ENCODE peak calls at places on chromosomes 11 and 22, in six cellular contexts. D is upper lobe of right lung, V is breast epithelium, L is WTC11, I is transverse colon, S is astrocyte of the cerebellum. R is an unnamed sample.

GRCh38 chr22:45891021-45891421 is 85.9 kb downstream of the WNT7B start:
- DNase-seq in D (peak; percentile 61), L (peak; percentile 38), S (no peak), I (no peak), V (no peak), R (no peak)

GRCh38 chr11:12746593-12747097 is 72.4 kb downstream of the TEAD1 start:
- DNase-seq in D (no peak), I (no peak), S (peak; percentile 83), L (peak; percentile 87), V (peak; percentile 55), R (peak; percentile 43)

GRCh38 chr11:11841605-11842425 is at the start of gene USP47:
- DNase-seq in V (peak; percentile 78), L (peak; percentile 93), S (peak; percentile 55), D (peak; percentile 95), I (peak; percentile 93), R (no peak)

GRCh38 chr22:50622723-50623327 is 5.1 kb downstream of the ARSA start:
- DNase-seq in L (no peak), I (peak; percentile 93), S (no peak), D (no peak), V (peak; percentile 89), R (no peak)

GRCh38 chr22:48227341-48228018 is 1465.0 kb downstream of the TBC1D22A start:
- DNase-seq in S (no peak), L (no peak), V (no peak), I (no peak), D (no peak), R (no peak)

GRCh38 chr11:19498986-19499669 is 213.5 kb upstream of the NAV2 start:
- DNase-seq in I (no peak), S (no peak), V (no peak), D (no peak), L (no peak), R (peak; percentile 2)

GRCh38 chr11:77106321-77106720 is 3.7 kb downstream of the OMP start:
- DNase-seq in S (no peak), L (no peak), V (no peak), I (peak; percentile 54), D (no peak), R (no peak)

GRCh38 chr11:77088236-77089003 is 14.2 kb upstream of the OMP start:
- DNase-seq in D (peak; percentile 11), V (no peak), I (peak; percentile 70), S (no peak), L (no peak), R (no peak)

GRCh38 chr11:92886243-92886905 is 83.1 kb upstream of the MTNR1B start:
- DNase-seq in L (peak; percentile 32), I (peak; percentile 37), S (peak; percentile 53), V (peak; percentile 21), D (no peak), R (no peak)

GRCh38 chr11:117913736-117914397 is 15.3 kb downstream of the TMPRSS13 start:
- DNase-seq in L (no peak), S (no peak), D (no peak), I (no peak), V (no peak), R (no peak)

GRCh38 chr11:64211181-64211872 is 4.8 kb downstream of the FERMT3 start:
- DNase-seq in S (no peak), V (no peak), L (no peak), D (no peak), I (no peak), R (no peak)

GRCh38 chr11:16945671-16946469 is 68.3 kb downstream of the PLEKHA7 start:
- DNase-seq in L (peak; percentile 45), I (peak; percentile 76), V (peak; percentile 72), D (peak; percentile 77), S (peak; percentile 33), R (no peak)

GRCh38 chr22:22395230-22395629 is 113.3 kb downstream of the ZNF280B start:
- DNase-seq in D (no peak), L (no peak), V (peak; percentile 39), S (no peak), I (no peak), R (no peak)

GRCh38 chr11:131408011-131408640 is 37.7 kb downstream of the NTM start:
- DNase-seq in I (no peak), L (peak; percentile 55), S (no peak), V (no peak), D (no peak), R (no peak)

GRCh38 chr11:117604349-117604995 is 192.5 kb downstream of the DSCAML1 start:
- DNase-seq in V (no peak), L (no peak), S (no peak), I (no peak), D (no peak), R (no peak)

GRCh38 chr11:20035701-20036601 is 124.3 kb downstream of the DBX1 start:
- DNase-seq in I (no peak), V (peak; percentile 57), D (no peak), L (no peak), S (peak; percentile 66), R (no peak)

GRCh38 chr22:48864748-48865147 is 962.9 kb downstream of the BRD1 start:
- DNase-seq in L (no peak), I (no peak), S (no peak), D (peak; percentile 46), V (no peak), R (no peak)

GRCh38 chr11:32830413-32830738 is 649 bp downstream of the PRRG4 start:
- DNase-seq in I (peak; percentile 71), L (no peak), V (peak; percentile 34), D (no peak), S (no peak), R (no peak)

GRCh38 chr11:29171350-29171950 is 845.4 kb downstream of the KCNA4 start:
- DNase-seq in S (no peak), D (no peak), L (no peak), V (no peak), I (no peak), R (no peak)

GRCh38 chr11:120326228-120326627 is 1.1 kb downstream of the TLCD5 start:
- DNase-seq in L (no peak), S (no peak), D (no peak), I (no peak), V (no peak), R (no peak)

GRCh38 chr22:27310966-27311665 is 490.4 kb downstream of the MN1 start:
- DNase-seq in V (no peak), S (no peak), I (no peak), L (peak; percentile 41), D (no peak), R (no peak)

GRCh38 chr22:50469377-50470305 is 5.2 kb downstream of the SBF1 start:
- DNase-seq in V (peak; percentile 67), S (peak; percentile 8), I (peak; percentile 95), L (peak; percentile 51), D (peak; percentile 86), R (no peak)

GRCh38 chr11:15202626-15203025 is 87.9 kb downstream of the INSC start:
- DNase-seq in V (no peak), S (no peak), I (no peak), D (no peak), L (no peak), R (no peak)

DNA sequence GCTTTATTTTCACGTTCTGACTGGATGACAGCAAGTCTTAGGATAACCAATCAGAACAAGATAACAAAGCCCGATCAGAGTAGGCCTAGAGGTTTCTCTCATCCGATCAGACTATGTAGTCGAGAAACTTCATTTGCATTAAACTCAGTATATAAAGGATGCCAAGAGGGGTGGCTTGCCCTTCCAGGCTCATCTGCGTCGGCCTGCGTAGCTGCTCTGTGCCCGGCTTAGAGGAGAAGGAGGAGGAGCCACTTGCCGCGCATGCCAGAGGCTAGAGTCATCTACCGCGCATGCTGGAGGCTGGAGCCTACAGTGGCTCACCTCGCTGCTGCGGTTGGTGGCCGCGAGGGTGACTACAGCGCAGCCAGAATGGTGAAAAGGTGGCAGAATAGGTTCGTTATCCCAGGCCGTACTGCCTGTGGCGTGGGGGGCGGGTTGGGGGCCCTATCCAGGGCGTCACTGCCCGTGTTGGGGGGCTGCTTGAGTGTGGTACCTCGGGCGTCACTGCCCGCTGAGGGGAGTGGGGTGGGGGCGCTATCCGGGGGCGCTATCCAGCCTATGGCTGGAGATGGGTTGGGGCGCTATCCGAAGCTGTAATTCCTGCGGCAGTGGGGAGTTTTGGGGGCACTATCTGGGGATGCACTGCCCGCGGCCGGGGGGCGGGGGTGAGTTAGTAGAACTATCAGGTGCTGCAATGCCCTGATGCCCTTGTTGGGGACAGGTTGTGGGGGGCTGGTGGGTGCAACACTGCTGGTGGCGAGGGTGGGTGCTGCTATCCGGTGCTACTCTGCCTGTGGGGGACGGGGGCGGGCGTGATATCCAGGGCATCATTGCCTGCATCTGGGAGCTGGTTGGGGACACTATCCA is at the start of gene RFPL2:
- DNase-seq in S (peak; percentile 8), V (no peak), L (peak; percentile 80), I (peak; percentile 32), D (peak; percentile 69), R (no peak)
- TF ChIP-seq CTCF in S (no peak), V (no peak), L (no peak), I (no peak), D (no peak), R (no peak)

DNA sequence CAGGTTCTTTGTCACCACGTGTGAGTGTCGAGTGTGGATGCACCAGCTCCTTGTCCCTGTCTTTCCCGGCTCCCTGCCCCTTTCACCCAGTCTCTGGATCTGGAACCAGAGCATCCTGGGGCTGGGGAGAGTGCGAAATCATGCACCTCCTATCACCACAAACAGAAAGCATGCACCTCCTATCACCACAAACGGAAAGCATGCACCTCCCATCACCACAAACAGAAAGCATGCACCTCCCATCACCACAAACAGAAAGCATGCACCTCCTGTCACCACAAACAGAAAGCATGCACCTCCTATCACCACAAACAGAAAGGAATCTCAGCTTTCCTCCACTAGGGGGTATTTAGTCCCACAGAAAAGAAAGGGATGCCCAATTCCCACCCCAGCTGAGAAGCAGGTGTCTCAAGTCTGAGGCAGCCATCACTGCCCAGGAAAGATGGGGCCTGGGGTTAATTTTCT is 5.9 kb upstream of the GLB1L3 start:
- DNase-seq in L (no peak), I (no peak), S (no peak), D (no peak), V (no peak), R (no peak)
- TF ChIP-seq CTCF in L (peak; percentile 34), I (no peak), S (peak; percentile 26), D (no peak), V (no peak), R (no peak)

DNA sequence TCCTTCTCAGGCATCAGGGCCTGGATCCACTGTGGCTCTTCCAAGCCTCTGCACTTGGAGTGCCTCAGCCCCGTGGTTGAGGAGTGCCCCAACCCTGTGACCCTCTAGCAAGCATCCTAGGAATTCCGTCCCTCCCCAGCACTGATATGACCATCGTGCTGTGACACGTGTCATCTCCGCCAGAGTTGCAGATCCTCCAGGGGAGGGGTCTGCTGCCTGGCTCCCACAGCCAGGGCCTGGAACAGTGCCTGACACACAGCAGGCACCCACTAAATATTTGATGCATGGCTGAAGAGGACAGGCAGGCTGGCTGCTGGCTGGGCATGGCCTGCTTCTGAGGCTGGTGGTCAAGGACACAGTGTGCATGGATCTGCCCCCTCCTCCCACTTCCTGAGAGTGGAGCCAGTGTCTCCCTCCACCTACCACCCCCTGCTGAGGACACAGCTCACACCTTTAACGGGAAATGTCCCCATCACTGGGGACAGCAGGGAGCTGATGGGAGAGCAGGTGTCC is 1.7 kb upstream of the CD81 start:
- DNase-seq in D (peak; percentile 68), L (no peak), V (no peak), S (no peak), I (no peak), R (no peak)
- TF ChIP-seq CTCF in D (no peak), L (no peak), V (no peak), S (no peak), I (no peak), R (no peak)

DNA sequence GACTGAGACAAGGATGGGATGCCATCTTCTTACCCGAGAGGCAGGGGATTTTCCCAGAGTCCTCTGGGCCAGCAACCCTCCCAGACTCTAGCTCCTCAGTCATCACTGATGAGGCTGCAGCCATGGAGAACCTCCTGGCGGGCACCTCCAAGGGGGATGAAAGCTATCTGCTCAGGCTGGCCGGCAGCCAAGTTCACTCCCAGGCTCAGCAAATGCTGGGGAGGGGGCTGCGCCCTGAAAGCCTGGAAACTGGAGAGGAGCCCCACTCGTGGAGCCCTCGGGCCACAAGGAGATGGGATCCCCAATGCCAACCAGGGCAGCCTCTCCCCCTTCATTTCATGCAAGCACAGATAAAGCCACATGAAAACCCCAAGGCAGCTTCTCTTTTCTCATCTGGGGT is 75.0 kb downstream of the CACNA1I start:
- DNase-seq in L (no peak), S (no peak), V (no peak), D (no peak), I (no peak), R (no peak)
- TF ChIP-seq CTCF in L (no peak), S (no peak), V (no peak), D (no peak), I (no peak), R (no peak)